ENCODE peak calls at places on chromosomes 4 and X, in six cellular contexts. I, B, L, E, W and A are unnamed samples.

GRCh38 chr4:158302076-158302866 is 92.0 kb downstream of the TMEM144 start:
- DNase-seq in I (no peak), B (no peak), L (no peak), E (no peak), W (no peak), A (no peak)

GRCh38 chr4:7781361-7781760 is 158.3 kb downstream of the AFAP1 start:
- DNase-seq in I (no peak), B (no peak), L (peak; percentile 40), E (no peak), W (no peak), A (no peak)

GRCh38 chr4:78610546-78611214 is 59.1 kb downstream of the ANXA3 start:
- DNase-seq in I (no peak), B (no peak), L (peak; percentile 79), E (no peak), W (no peak), A (no peak)

GRCh38 chr4:21451032-21451431 is 497.5 kb downstream of the KCNIP4 start:
- DNase-seq in I (no peak), B (no peak), L (no peak), E (no peak), W (no peak), A (no peak)

GRCh38 chr4:84917869-84918600 is 48.5 kb downstream of the WDFY3 start:
- DNase-seq in I (no peak), B (no peak), L (no peak), E (no peak), W (no peak), A (no peak)

GRCh38 chrX:2503591-2504500 is 3.1 kb upstream of the DHRSX start:
- DNase-seq in I (no peak), B (no peak), L (no peak), E (no peak), W (no peak), A (no peak)

GRCh38 chrX:94361241-94361640 is 687.2 kb downstream of the FAM133A start:
- DNase-seq in I (no peak), B (no peak), L (no peak), E (no peak), W (no peak), A (no peak)

GRCh38 chr4:126991965-126992364 is 640.8 kb upstream of the INTU start:
- DNase-seq in I (no peak), B (no peak), L (no peak), E (no peak), W (no peak), A (no peak)

GRCh38 chr4:107654694-107655093 is 65.3 kb downstream of the PAPSS1 start:
- DNase-seq in I (no peak), B (peak; percentile 6), L (peak; percentile 21), E (no peak), W (no peak), A (no peak)

GRCh38 chrX:38879631-38880220 is 78.5 kb downstream of the MID1IP1 start:
- DNase-seq in I (no peak), B (no peak), L (no peak), E (no peak), W (no peak), A (no peak)

GRCh38 chr4:126757219-126757618 is 875.5 kb upstream of the INTU start:
- DNase-seq in I (no peak), B (no peak), L (no peak), E (no peak), W (no peak), A (no peak)

GRCh38 chrX:6184900-6185515 is 43.7 kb downstream of the NLGN4X start:
- DNase-seq in I (no peak), B (no peak), L (no peak), E (no peak), W (no peak), A (no peak)

GRCh38 chrX:9373789-9374188 is 91.1 kb upstream of the TBL1X start:
- DNase-seq in I (no peak), B (no peak), L (no peak), E (no peak), W (no peak), A (no peak)

GRCh38 chr4:94676910-94677309 is 80.8 kb upstream of the BMPR1B start:
- DNase-seq in I (no peak), B (no peak), L (no peak), E (no peak), W (no peak), A (no peak)

GRCh38 chr4:28879900-28880299 is 1840.3 kb upstream of the PCDH7 start:
- DNase-seq in I (no peak), B (no peak), L (no peak), E (no peak), W (no peak), A (no peak)

GRCh38 chrX:11704725-11705495 is 39.2 kb upstream of the ARHGAP6 start:
- DNase-seq in I (no peak), B (no peak), L (no peak), E (no peak), W (no peak), A (no peak)

GRCh38 chr4:87076690-87077358 is 142.0 kb downstream of the AFF1 start:
- DNase-seq in I (no peak), B (no peak), L (no peak), E (no peak), W (no peak), A (no peak)
- H4K20me1 ChIP-seq in I (peaks cover 7% of the 10 kb centered on the region), B (peaks cover 15% of the 10 kb centered on the region), L (peaks cover 12% of the 10 kb centered on the region), E (peaks cover 6% of the 10 kb centered on the region), W (no peaks in the 10 kb centered on the region), A (no peaks in the 10 kb centered on the region)

GRCh38 chr4:168652818-168653217 is 156.0 kb downstream of the PALLD start:
- DNase-seq in I (no peak), B (no peak), L (no peak), E (no peak), W (no peak), A (no peak)

GRCh38 chr4:168654206-168655174 is 157.6 kb downstream of the PALLD start:
- DNase-seq in I (no peak), B (no peak), L (no peak), E (no peak), W (no peak), A (no peak)

GRCh38 chr4:168656946-168657473 is 160.2 kb downstream of the PALLD start:
- DNase-seq in I (no peak), B (no peak), L (no peak), E (no peak), W (no peak), A (no peak)

GRCh38 chr4:168655182-168655581 is 158.3 kb downstream of the PALLD start:
- DNase-seq in I (no peak), B (no peak), L (no peak), E (no peak), W (no peak), A (no peak)

DNA sequence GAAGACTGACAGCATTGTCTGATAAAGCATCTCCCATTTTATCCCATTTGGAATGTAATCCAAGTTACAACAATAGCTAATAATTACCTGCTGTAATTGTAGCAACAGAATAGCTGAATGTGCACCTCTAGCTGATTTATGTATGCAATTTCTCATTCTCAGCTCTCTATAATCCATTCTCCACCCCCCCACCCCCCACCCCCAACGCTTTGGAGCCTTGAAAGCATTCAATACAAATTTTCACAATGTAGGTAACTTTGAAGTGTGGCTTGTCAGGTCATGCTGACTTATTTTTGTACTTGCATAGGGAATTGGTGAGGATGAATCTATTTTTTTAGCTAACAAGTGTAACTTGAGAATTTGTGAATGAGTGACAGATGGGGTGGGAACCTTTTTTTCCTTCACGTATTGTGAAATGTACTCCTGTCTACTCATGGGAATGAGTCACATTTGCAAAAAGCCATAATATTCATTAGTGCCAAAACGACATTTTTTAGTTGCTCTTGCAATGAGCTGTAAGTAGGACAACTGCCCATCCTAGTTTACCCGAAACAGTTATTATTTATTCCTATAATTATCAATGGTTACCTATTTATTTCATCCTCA is 159.3 kb downstream of the PALLD start:
- DNase-seq in I (no peak), B (no peak), L (no peak), E (no peak), W (no peak), A (no peak)
- TF ChIP-seq SIN3A in I (no peak), B (no peak), L (no peak), E (no peak), W (no peak), A (no peak)

GRCh38 chr4:178599521-178599920 is 1157.3 kb upstream of the AGA start:
- DNase-seq in I (no peak), B (no peak), L (no peak), E (no peak), W (no peak), A (peak; percentile 2)

GRCh38 chr4:178602833-178603232 is 1160.6 kb upstream of the AGA start:
- DNase-seq in I (no peak), B (no peak), L (no peak), E (no peak), W (no peak), A (no peak)

GRCh38 chr4:178598672-178599071 is 1156.4 kb upstream of the AGA start:
- DNase-seq in I (no peak), B (no peak), L (no peak), E (no peak), W (no peak), A (no peak)
- H4K20me1 ChIP-seq in I (no peaks in the 10 kb centered on the region), B (no peaks in the 10 kb centered on the region), L (no peaks in the 10 kb centered on the region), E (no peaks in the 10 kb centered on the region), W (no peaks in the 10 kb centered on the region), A (no peaks in the 10 kb centered on the region)

GRCh38 chr4:1807258-1807777 is 14.2 kb downstream of the FGFR3 start:
- DNase-seq in I (no peak), B (no peak), L (no peak), E (no peak), W (no peak), A (no peak)

GRCh38 chr4:1808396-1808795 is 15.3 kb downstream of the FGFR3 start:
- DNase-seq in I (no peak), B (no peak), L (no peak), E (no peak), W (no peak), A (no peak)

GRCh38 chr4:1808851-1809753 is 16.0 kb downstream of the FGFR3 start:
- DNase-seq in I (no peak), B (no peak), L (no peak), E (no peak), W (no peak), A (no peak)

GRCh38 chr4:1810765-1811164 is 17.7 kb downstream of the FGFR3 start:
- DNase-seq in I (no peak), B (no peak), L (no peak), E (no peak), W (no peak), A (no peak)

DNA sequence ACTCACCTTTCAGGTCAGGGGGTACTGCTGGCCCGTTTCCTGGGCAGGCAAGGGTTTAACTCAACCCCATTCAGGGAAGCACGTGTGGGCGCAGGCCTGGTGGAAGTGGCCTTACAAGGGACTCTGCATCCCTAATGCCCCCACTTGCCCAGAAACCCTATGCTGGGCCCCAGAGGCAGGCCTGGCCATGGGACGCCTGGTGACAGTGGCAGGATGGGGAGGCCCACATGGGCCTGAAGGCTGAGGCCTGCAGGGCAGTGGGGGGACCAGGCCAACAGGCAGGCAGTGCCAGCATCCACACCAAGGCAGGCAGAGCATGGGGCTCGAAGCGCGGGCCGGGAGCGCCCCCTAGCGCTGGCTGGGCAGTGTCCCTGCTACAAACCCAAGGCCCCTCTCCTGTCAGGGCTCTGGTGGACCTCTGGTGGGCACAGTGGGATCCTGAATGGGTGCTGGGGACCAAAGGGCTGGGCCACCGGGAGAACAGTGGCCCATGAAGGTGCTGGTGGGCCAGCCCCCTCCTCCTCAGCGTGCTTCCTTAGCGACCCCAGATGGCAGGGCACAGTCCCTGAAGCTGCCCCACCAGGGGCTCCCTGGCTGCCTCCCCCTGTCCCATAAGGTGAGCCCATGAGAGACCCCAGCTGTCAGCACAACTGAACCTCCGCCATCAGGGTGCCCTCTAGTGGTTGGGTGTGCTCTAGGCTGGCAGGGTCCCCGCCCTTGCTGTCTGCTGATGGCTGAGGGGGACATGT is 16.8 kb downstream of the FGFR3 start:
- DNase-seq in I (peak; percentile 34), B (peak; percentile 86), L (peak; percentile 84), E (peak; percentile 98), W (no peak), A (peak; percentile 96)
- TF ChIP-seq SIN3A in I (no peak), B (no peak), L (no peak), E (peak; percentile 68), W (no peak), A (no peak)